ENCODE peak calls at places on chromosome 15, in seven cellular contexts. I is RPMI8226; T is fibroblast of lung; L is NCI-H1092; Z is stimulated activated CD4-positive, alpha-beta T cell treated with anti-CD3 and anti-CD28 coated beads, Interleukin-2, amount 100 ng/mL, for 48 hours; G is NCI-H510A treated with DMSO at 0.1 percent for 48 hours; P is stomach. V is an unnamed sample.

GRCh38 chr15:65583701-65584100 is 27.2 kb downstream of the INTS14 start:
- DNase-seq in G (no peak), T (peak; percentile 29), P (no peak), Z (peak; percentile 3), L (no peak), I (peak; percentile 65), V (peak; percentile 78)

GRCh38 chr15:39427705-39428104 is 153.2 kb upstream of the THBS1 start:
- DNase-seq in T (no peak), P (no peak), I (no peak), G (no peak), L (no peak), Z (no peak), V (no peak)

GRCh38 chr15:52788099-52788986 is 1.8 kb downstream of the ONECUT1 start:
- DNase-seq in L (no peak), I (no peak), T (no peak), P (no peak), Z (no peak), G (no peak), V (no peak)

GRCh38 chr15:31274496-31275330 is 51.9 kb upstream of the KLF13 start:
- DNase-seq in T (no peak), P (peak; percentile 32), Z (no peak), G (peak; percentile 13), I (no peak), L (no peak), V (no peak)

GRCh38 chr15:94231728-94232086 is 346 bp downstream of the MCTP2 start:
- DNase-seq in L (no peak), Z (no peak), P (peak; percentile 40), I (peak; percentile 12), G (no peak), T (no peak), V (peak; percentile 48)

GRCh38 chr15:94026458-94026967 is 204.8 kb upstream of the MCTP2 start:
- DNase-seq in G (no peak), P (no peak), T (peak; percentile 36), Z (no peak), L (no peak), I (no peak), V (no peak)

GRCh38 chr15:90553248-90553745 is 23.6 kb downstream of the CRTC3 start:
- DNase-seq in I (no peak), P (no peak), Z (no peak), T (peak; percentile 92), L (no peak), G (no peak), V (no peak)

GRCh38 chr15:101035611-101036010 is 116.5 kb downstream of the LRRK1 start:
- DNase-seq in Z (no peak), I (no peak), P (no peak), L (no peak), T (no peak), G (no peak), V (no peak)

GRCh38 chr15:41022487-41023090 is 69.3 kb downstream of the CHAC1 start:
- DNase-seq in P (peak; percentile 32), Z (peak; percentile 5), L (no peak), T (peak; percentile 80), I (peak; percentile 28), G (peak; percentile 1), V (peak; percentile 55)

GRCh38 chr15:45113380-45113990 is 487 bp downstream of the DUOX2 start:
- DNase-seq in I (no peak), P (no peak), Z (no peak), G (no peak), T (no peak), L (no peak), V (no peak)

GRCh38 chr15:78946493-78946892 is 1.6 kb upstream of the CTSH start:
- DNase-seq in T (no peak), G (no peak), L (no peak), I (no peak), Z (no peak), P (no peak), V (no peak)

GRCh38 chr15:66940368-66940767 is 125.0 kb upstream of the SMAD3 start:
- DNase-seq in I (no peak), T (no peak), L (no peak), P (no peak), Z (no peak), G (no peak), V (no peak)

GRCh38 chr15:63057454-63058335 is 15.1 kb downstream of the TPM1 start:
- DNase-seq in L (no peak), Z (no peak), I (no peak), P (no peak), G (no peak), T (no peak), V (no peak)

GRCh38 chr15:33089878-33090757 is 104.4 kb downstream of the FMN1 start:
- DNase-seq in G (peak; percentile 47), Z (no peak), T (peak; percentile 97), I (peak; percentile 79), P (no peak), L (peak; percentile 72), V (no peak)

GRCh38 chr15:90451215-90451850 is 63.3 kb downstream of the IQGAP1 start:
- DNase-seq in P (no peak), T (peak; percentile 85), G (peak; percentile 62), L (no peak), I (no peak), Z (no peak), V (no peak)

GRCh38 chr15:38186505-38186904 is 66.1 kb upstream of the SPRED1 start:
- DNase-seq in T (no peak), Z (no peak), I (peak; percentile 42), G (no peak), L (no peak), P (no peak), V (no peak)

GRCh38 chr15:75718326-75718725 is 5.7 kb upstream of the CSPG4 start:
- DNase-seq in I (no peak), T (peak; percentile 66), Z (no peak), L (no peak), P (peak; percentile 49), G (no peak), V (no peak)

V was measured in OCI-LY7.